ENCODE peak calls at places on chromosomes 4 and X, in four cellular contexts. L is HTR-8/SVneo, W is heart left ventricle, F is progenitor cell of endocrine pancreas. J is an unnamed sample.

GRCh38 chr4:13215560-13215959 is 268.6 kb downstream of the RAB28 start:
- DNase-seq in L (no peak), W (no peak), F (no peak), J (no peak)

GRCh38 chr4:142846105-142846728 is at the start of gene INPP4B:
- DNase-seq in L (peak; percentile 33), W (peak; percentile 65), F (peak; percentile 31), J (no peak)

GRCh38 chrX:68462653-68463052 is 29.4 kb upstream of the OPHN1 start:
- DNase-seq in L (no peak), W (no peak), F (no peak), J (peak; percentile 17)

GRCh38 chr4:88660446-88661294 is 37.0 kb downstream of the NAP1L5 start:
- DNase-seq in L (no peak), W (no peak), F (no peak), J (no peak)

GRCh38 chr4:109816082-109816442 is 500 bp downstream of the GAR1 start:
- DNase-seq in L (peak; percentile 2), W (no peak), F (no peak), J (no peak)

GRCh38 chrX:550514-550913 is 80.1 kb upstream of the SHOX start:
- DNase-seq in L (no peak), W (no peak), F (no peak), J (no peak)

GRCh38 chrX:118823263-118824172 is at the start of gene ZCCHC12:
- DNase-seq in L (peak; percentile 14), W (peak; percentile 36), F (peak; percentile 44), J (no peak)

GRCh38 chrX:140141444-140142029 is 176.2 kb upstream of the CXorf66 start:
- DNase-seq in L (no peak), W (no peak), F (peak; percentile 46), J (peak; percentile 24)

GRCh38 chr4:101813604-101814003 is 23.1 kb downstream of the BANK1 start:
- DNase-seq in L (no peak), W (no peak), F (no peak), J (no peak)

GRCh38 chrX:10939384-10939783 is 171.7 kb upstream of the HCCS start:
- DNase-seq in L (no peak), W (no peak), F (no peak), J (no peak)

GRCh38 chr4:184100297-184100885 is 117.3 kb downstream of the ENPP6 start:
- DNase-seq in L (peak; percentile 60), W (peak; percentile 46), F (peak; percentile 44), J (peak; percentile 50)

GRCh38 chr4:55169352-55169959 is 44.1 kb upstream of the KDR start:
- DNase-seq in L (no peak), W (no peak), F (no peak), J (peak; percentile 54)

GRCh38 chr4:68950033-68950432 is 1.6 kb downstream of the UGT2A3 start:
- DNase-seq in L (no peak), W (no peak), F (no peak), J (no peak)

GRCh38 chr4:84937381-84937977 is 29.0 kb downstream of the WDFY3 start:
- DNase-seq in L (no peak), W (no peak), F (no peak), J (no peak)

GRCh38 chrX:22105231-22105630 is 73.1 kb downstream of the PHEX start:
- DNase-seq in L (no peak), W (no peak), F (no peak), J (no peak)

GRCh38 chr4:181259081-181259480 is 984.1 kb upstream of the TENM3 start:
- DNase-seq in L (no peak), W (no peak), F (no peak), J (no peak)

GRCh38 chr4:108139089-108139488 is 29.6 kb downstream of the LEF1 start:
- DNase-seq in L (no peak), W (no peak), F (no peak), J (no peak)

GRCh38 chrX:32868524-32868895 is 342.8 kb downstream of the DMD start:
- DNase-seq in L (no peak), W (no peak), F (no peak), J (no peak)

GRCh38 chrX:40176256-40176978 is 78.7 kb upstream of the BCOR start:
- DNase-seq in L (no peak), W (peak; percentile 79), F (no peak), J (no peak)

J was measured in NCI-H460.